ENCODE peak calls at places on chromosomes 5 and 9, in nine cellular contexts. L, D, M, U, X, W, E, J and A are unnamed samples.

GRCh38 chr9:134218230-134218629 is 53.9 kb upstream of the RNU6ATAC start:
- DNase-seq in M (no peak), J (no peak), L (no peak), X (no peak), U (no peak), E (no peak), W (no peak), D (no peak), A (no peak)

GRCh38 chr5:61275841-61276240 is 56.2 kb upstream of the ZSWIM6 start:
- DNase-seq in U (peak), E (peak), W (no peak), J (peak), L (peak), X (no peak), M (no peak), D (no peak), A (no peak)

GRCh38 chr9:130117816-130118632 is 54.2 kb upstream of the NCS1 start:
- DNase-seq in E (no peak), D (no peak), L (peak), M (no peak), U (no peak), W (no peak), J (peak), X (no peak), A (no peak)

GRCh38 chr5:167582263-167582662 is 709.2 kb upstream of the WWC1 start:
- DNase-seq in D (no peak), J (peak), X (no peak), W (no peak), L (no peak), U (no peak), M (no peak), E (no peak), A (no peak)

GRCh38 chr5:68320094-68320986 is 104.8 kb downstream of the PIK3R1 start:
- DNase-seq in W (no peak), X (no peak), E (peak), L (peak), J (no peak), U (no peak), D (no peak), M (no peak), A (no peak)

GRCh38 chr5:148988328-148988727 is 74.5 kb downstream of the SH3TC2 start:
- DNase-seq in X (no peak), E (no peak), W (no peak), M (no peak), U (no peak), J (no peak), L (no peak), D (no peak), A (no peak)

GRCh38 chr5:10503321-10503720 is 60.5 kb upstream of the ANKRD33B start:
- DNase-seq in J (no peak), M (no peak), W (no peak), D (no peak), U (no peak), L (no peak), X (no peak), E (no peak), A (no peak)

GRCh38 chr5:133245191-133246052 is 193.6 kb downstream of the HSPA4 start:
- DNase-seq in J (peak), L (peak), W (no peak), U (peak), E (no peak), X (no peak), M (no peak), D (peak), A (no peak)

GRCh38 chr5:167232675-167233074 is 1058.8 kb upstream of the WWC1 start:
- DNase-seq in J (no peak), L (no peak), W (no peak), M (no peak), U (no peak), D (no peak), X (no peak), E (no peak), A (peak)

GRCh38 chr5:72695659-72696058 is 120.8 kb upstream of the TNPO1 start:
- DNase-seq in X (no peak), L (no peak), J (no peak), W (no peak), U (no peak), M (no peak), E (no peak), D (no peak), A (no peak)

GRCh38 chr9:92506184-92506857 is 24.0 kb upstream of the ASPN start:
- DNase-seq in L (peak), X (no peak), E (no peak), U (peak), J (peak), M (no peak), W (no peak), D (no peak), A (no peak)

GRCh38 chr5:109844695-109845094 is 155.0 kb downstream of the MAN2A1 start:
- DNase-seq in J (no peak), X (no peak), E (no peak), L (no peak), M (no peak), D (no peak), U (no peak), W (no peak), A (no peak)

GRCh38 chr5:33563983-33564908 is 123.5 kb downstream of the TARS1 start:
- DNase-seq in J (no peak), E (no peak), W (no peak), L (no peak), D (no peak), U (no peak), M (no peak), X (no peak), A (no peak)

GRCh38 chr5:180345781-180346180 is 7.4 kb downstream of the GFPT2 start:
- DNase-seq in E (no peak), D (no peak), L (no peak), J (no peak), U (no peak), X (no peak), W (no peak), M (no peak), A (no peak)